ENCODE peak calls at places on chromosome 19, in five cellular contexts. U, C, T, S and R are unnamed samples.

GRCh38 chr19:3082331-3082730 is 11.8 kb upstream of the GNA11 start:
- DNase-seq in U (no peak), T (no peak), S (no peak), C (no peak), R (no peak)

GRCh38 chr19:56639217-56639616 is 3.7 kb upstream of the SMIM17 start:
- DNase-seq in S (no peak), U (no peak), T (peak), C (no peak), R (no peak)

GRCh38 chr19:54391589-54392061 is 23.6 kb upstream of the TTYH1 start:
- DNase-seq in C (no peak), U (no peak), T (no peak), S (no peak), R (no peak)

GRCh38 chr19:33303791-33304759 is 1.7 kb upstream of the CEBPA start:
- DNase-seq in U (no peak), C (no peak), T (no peak), S (no peak), R (no peak)

GRCh38 chr19:58157045-58157728 is 6.6 kb upstream of the ZNF329 start:
- DNase-seq in T (no peak), S (no peak), C (no peak), U (no peak), R (no peak)

GRCh38 chr19:36009220-36009619 is 607 bp upstream of the SYNE4 start:
- DNase-seq in S (peak), T (peak), C (peak), U (peak), R (no peak)

GRCh38 chr19:12833747-12834417 is 497 bp downstream of the RTBDN start:
- DNase-seq in C (no peak), S (no peak), T (peak), U (no peak), R (no peak)

GRCh38 chr19:41265376-41266153 is 1.4 kb downstream of the HNRNPUL1 start:
- DNase-seq in S (no peak), C (no peak), T (peak), U (no peak), R (no peak)

GRCh38 chr19:52217576-52217975 is 27.7 kb downstream of the PPP2R1A start:
- DNase-seq in T (peak), S (no peak), U (no peak), C (no peak), R (no peak)

GRCh38 chr19:4523306-4524110 is 5.2 kb upstream of the PLIN4 start:
- DNase-seq in T (peak), C (no peak), S (peak), U (peak), R (no peak)

GRCh38 chr19:33410915-33411401 is 37.4 kb downstream of the CEBPG start:
- DNase-seq in U (no peak), T (no peak), C (no peak), S (peak), R (no peak)

GRCh38 chr19:4472174-4472974 is at the start of gene HDGFL2:
- DNase-seq in S (no peak), U (no peak), T (no peak), C (no peak), R (no peak)

GRCh38 chr19:4456566-4456842 is 1.1 kb downstream of the UBXN6 start:
- DNase-seq in S (no peak), C (no peak), U (no peak), T (peak), R (no peak)

GRCh38 chr19:58519087-58519354 is 589 bp downstream of the ZBTB45 start:
- DNase-seq in U (peak), T (peak), S (peak), C (peak), R (no peak)

GRCh38 chr19:21610341-21610740 is 104.9 kb downstream of the ZNF429 start:
- DNase-seq in U (no peak), C (no peak), S (no peak), T (no peak), R (no peak)

GRCh38 chr19:31013391-31013975 is 335.8 kb downstream of the TSHZ3 start:
- DNase-seq in S (no peak), U (no peak), T (no peak), C (no peak), R (no peak)

GRCh38 chr19:3987619-3988371 is 2.5 kb upstream of the EEF2 start:
- DNase-seq in C (peak), T (peak), S (peak), U (peak), R (peak)

GRCh38 chr19:30686911-30687566 is 314.9 kb downstream of the ZNF536 start:
- DNase-seq in S (no peak), T (no peak), C (no peak), U (no peak), R (no peak)

DNA sequence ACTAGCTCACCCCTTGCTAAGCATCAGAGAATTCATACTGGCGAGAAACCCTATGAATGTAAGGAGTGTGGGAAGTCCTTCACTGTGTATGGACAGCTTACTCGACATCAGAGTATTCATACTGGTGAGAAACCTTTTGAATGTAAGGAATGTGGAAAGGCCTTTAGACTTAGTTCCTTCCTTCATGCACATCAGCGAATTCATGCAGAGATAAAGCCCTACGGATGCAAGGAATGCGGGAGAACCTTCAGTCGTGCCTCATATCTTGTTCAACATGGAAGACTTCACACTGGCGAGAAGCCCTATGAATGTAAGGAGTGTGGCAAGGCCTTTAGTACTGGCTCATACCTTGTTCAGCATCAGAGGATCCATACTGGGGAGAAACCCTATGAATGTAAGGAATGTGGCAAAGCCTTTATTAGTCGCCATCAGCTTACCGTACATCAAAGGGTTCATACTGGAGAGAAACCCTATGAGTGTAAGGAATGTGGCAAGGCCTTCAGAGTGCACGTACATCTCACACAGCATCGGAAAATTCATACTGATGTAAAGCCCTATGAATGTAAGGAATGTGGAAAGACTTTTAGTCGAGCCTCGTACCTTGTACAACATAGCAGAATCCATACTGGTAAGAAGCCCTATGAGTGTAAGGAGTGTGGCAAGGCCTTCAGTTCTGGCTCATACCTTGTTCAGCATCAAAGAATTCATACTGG is 17.3 kb downstream of the ZNF30 start:
- DNase-seq in S (no peak), T (no peak), C (no peak), U (no peak), R (no peak)
- H3K4me3 ChIP-seq in S (no peak), T (no peak), C (no peak), U (no peak), R (no peak)

GRCh38 chr19:2027361-2027760 is 11.8 kb upstream of the BTBD2 start:
- DNase-seq in U (no peak), S (peak), T (peak), C (no peak), R (no peak)
- TF ChIP-seq CTCF in U (no peak), S (no peak), T (no peak), C (no peak), R (no peak)

GRCh38 chr19:45186509-45187334 is 8.1 kb downstream of the BLOC1S3 start:
- DNase-seq in S (no peak), C (no peak), U (no peak), T (no peak), R (no peak)
- H3K4me3 ChIP-seq in S (no peak), C (no peak), U (no peak), T (no peak), R (no peak)

GRCh38 chr19:18339703-18340102 is 695 bp upstream of the PGPEP1 start:
- DNase-seq in S (no peak), C (no peak), T (no peak), U (no peak), R (no peak)
- TF ChIP-seq CTCF in S (no peak), C (no peak), T (no peak), U (peak), R (peak)

DNA sequence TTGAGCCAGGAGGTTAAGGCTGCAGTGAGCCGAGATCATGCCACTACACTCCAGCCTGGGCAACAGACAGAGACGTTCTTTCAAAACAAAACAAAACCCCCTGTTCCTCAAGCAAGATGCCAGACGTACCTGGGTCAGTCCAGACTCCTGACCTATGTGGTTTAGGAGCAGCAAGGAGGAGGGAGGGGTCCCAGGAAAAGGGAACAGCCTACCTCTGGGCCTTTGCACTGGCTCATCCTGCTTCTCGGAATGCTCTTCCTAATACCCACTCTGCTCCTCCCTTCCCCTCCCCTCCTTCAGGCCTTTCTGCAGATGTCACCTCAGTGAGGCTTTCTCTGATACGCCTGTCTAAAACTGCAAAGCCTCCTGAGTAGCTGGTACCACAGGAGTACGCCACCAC is 9.5 kb downstream of the RINL start:
- DNase-seq in T (no peak), U (no peak), S (no peak), C (no peak), R (no peak)
- H3K4me3 ChIP-seq in T (no peak), U (no peak), S (no peak), C (no peak), R (no peak)

GRCh38 chr19:16518483-16519229 is 22.5 kb downstream of the C19orf44 start:
- DNase-seq in T (no peak), C (no peak), U (no peak), S (no peak), R (no peak)
- TF ChIP-seq CTCF in T (no peak), C (no peak), U (no peak), S (no peak), R (no peak)

DNA sequence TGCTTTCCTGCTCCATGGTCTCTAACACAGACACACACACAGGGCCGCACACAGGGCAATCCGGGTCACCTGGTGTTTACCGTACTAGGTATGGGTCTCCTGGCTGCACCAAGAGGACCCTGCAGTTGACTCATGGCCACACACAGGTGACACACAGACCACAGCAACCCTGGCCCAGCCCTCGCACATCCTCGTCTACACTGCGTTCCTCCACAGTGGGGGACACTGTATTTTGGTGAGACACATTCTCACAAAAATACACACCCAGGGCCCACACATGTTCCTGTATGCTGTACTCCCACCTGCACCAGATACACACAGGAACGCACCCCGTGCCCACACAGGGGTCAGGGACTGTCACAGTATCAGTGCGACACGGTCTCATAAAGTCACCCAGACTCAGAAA is 12.8 kb downstream of the PDE4A start:
- DNase-seq in U (no peak), T (no peak), S (no peak), C (no peak), R (no peak)
- H3K4me3 ChIP-seq in U (peak), T (no peak), S (no peak), C (no peak), R (no peak)

GRCh38 chr19:47280183-47280797 is 5.6 kb downstream of the INAFM1 start:
- DNase-seq in U (no peak), T (peak), C (no peak), S (no peak), R (no peak)
- TF ChIP-seq CTCF in U (peak), T (peak), C (no peak), S (peak), R (peak)

GRCh38 chr19:15463865-15464371 is 426 bp downstream of the RASAL3 start:
- DNase-seq in U (no peak), C (no peak), S (peak), T (no peak), R (peak)
- H3K4me3 ChIP-seq in U (peak), C (peak), S (peak), T (no peak), R (peak)